ENCODE peak calls at places on chromosomes 2 and 18, in eight cellular contexts. M is adrenal gland, G is progenitor cell of endocrine pancreas, R is GM20000, Q is cardiac muscle cell, V is AG04449, F is A673, B is fibroblast of lung. H is an unnamed sample.

GRCh38 chr2:174145827-174146226 is 102.5 kb downstream of the OLA1 start:
- DNase-seq in M (no peak), G (no peak), R (no peak), Q (peak), V (no peak), F (peak), B (peak), H (no peak)

GRCh38 chr2:232791518-232791917 is 15.2 kb upstream of the KCNJ13 start:
- DNase-seq in M (no peak), G (no peak), R (no peak), Q (no peak), V (no peak), F (no peak), B (no peak), H (no peak)

GRCh38 chr2:102304268-102304667 is 7.1 kb upstream of the IL1RL1 start:
- DNase-seq in M (no peak), G (no peak), R (no peak), Q (no peak), V (no peak), F (no peak), B (peak), H (no peak)

GRCh38 chr2:96095116-96095636 is 21.2 kb downstream of the ADRA2B start:
- DNase-seq in M (no peak), G (no peak), R (no peak), Q (no peak), V (no peak), F (no peak), B (no peak), H (no peak)

GRCh38 chr2:102253753-102254150 is 57.6 kb upstream of the IL1RL1 start:
- DNase-seq in M (no peak), G (no peak), R (no peak), Q (no peak), V (no peak), F (no peak), B (peak), H (no peak)

GRCh38 chr2:158753561-158754302 is 41.4 kb upstream of the DAPL1 start:
- DNase-seq in M (peak), G (peak), R (peak), Q (peak), V (peak), F (peak), B (peak), H (peak)

GRCh38 chr2:11996618-11997017 is 250.2 kb downstream of the LPIN1 start:
- DNase-seq in M (no peak), G (no peak), R (no peak), Q (no peak), V (no peak), F (no peak), B (peak), H (peak)

GRCh38 chr2:184730288-184730687 is 132.0 kb downstream of the ZNF804A start:
- DNase-seq in M (no peak), G (no peak), R (no peak), Q (no peak), V (no peak), F (no peak), B (no peak), H (no peak)

GRCh38 chr2:43400508-43400907 is 174.1 kb upstream of the ZFP36L2 start:
- DNase-seq in M (no peak), G (no peak), R (no peak), Q (no peak), V (no peak), F (no peak), B (peak), H (no peak)

GRCh38 chr18:56562479-56562878 is 75.9 kb downstream of the TXNL1 start:
- DNase-seq in M (no peak), G (no peak), R (no peak), Q (no peak), V (no peak), F (no peak), B (no peak), H (no peak)

GRCh38 chr18:56565596-56566355 is 72.6 kb downstream of the TXNL1 start:
- DNase-seq in M (no peak), G (no peak), R (no peak), Q (no peak), V (peak), F (no peak), B (peak), H (peak)

GRCh38 chr18:56560992-56561391 is 77.4 kb downstream of the TXNL1 start:
- DNase-seq in M (no peak), G (no peak), R (no peak), Q (no peak), V (no peak), F (no peak), B (no peak), H (no peak)

GRCh38 chr18:56565059-56565458 is 73.3 kb downstream of the TXNL1 start:
- DNase-seq in M (no peak), G (no peak), R (no peak), Q (no peak), V (no peak), F (no peak), B (no peak), H (no peak)

GRCh38 chr18:56563568-56563967 is 74.8 kb downstream of the TXNL1 start:
- DNase-seq in M (no peak), G (no peak), R (no peak), Q (peak), V (no peak), F (no peak), B (no peak), H (no peak)
- TF ChIP-seq CTCF in M (no peak), G (peak), R (peak), Q (no peak), V (peak), F (peak), B (no peak), H (peak)

DNA sequence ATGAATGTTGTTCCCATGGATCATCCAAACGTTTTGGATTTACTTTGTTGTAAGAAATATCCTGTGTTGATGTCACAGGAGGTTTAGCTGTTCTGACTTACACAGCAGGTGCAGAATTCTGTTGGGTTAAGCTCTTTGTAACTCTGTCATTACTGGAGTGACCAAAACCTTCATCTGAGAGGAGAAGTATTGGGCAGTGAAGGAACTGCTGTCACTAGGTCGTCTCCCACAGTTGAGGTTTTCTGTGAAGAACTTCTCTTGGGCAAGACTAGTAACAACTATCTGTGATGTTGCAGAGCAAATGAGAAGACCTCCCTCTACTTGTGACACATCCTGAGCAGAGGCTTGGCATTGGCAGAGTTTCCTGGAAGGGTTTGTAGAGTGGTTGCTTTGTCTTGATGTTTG is 2.9 kb downstream of the SPTBN1 start:
- DNase-seq in M (no peak), G (no peak), R (no peak), Q (no peak), V (no peak), F (peak), B (peak), H (peak)
- TF ChIP-seq CTCF in M (no peak), G (no peak), R (no peak), Q (no peak), V (no peak), F (no peak), B (no peak), H (no peak)

DNA sequence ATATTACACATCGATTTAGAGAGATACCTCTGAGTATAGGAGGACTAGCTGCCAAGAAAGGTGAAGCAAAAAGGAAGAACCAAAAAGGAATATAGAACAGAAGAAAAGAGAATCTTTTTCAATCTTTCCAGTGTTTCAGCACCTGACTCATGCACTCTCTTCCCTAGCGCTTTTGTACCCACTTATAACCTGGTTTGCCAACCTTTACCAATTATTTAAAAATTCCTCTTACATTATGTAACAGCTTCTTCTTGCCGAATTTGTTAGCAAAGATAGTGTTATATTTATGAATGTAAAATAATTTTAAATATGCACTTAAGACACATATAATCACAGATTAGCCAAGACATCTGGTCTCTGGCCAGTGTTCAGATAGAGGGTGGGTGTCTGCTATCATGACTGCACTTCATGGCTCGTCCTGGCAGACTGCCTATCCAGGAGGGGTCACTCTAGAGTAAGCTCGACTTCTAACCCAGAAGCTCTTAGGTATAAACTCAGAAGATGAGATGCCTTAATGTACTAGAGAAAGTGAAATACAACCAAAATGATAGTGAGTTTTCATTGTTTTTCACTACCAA is 122.9 kb downstream of the ATAD2B start:
- DNase-seq in M (no peak), G (no peak), R (no peak), Q (peak), V (no peak), F (peak), B (peak), H (peak)
- TF ChIP-seq CTCF in M (no peak), G (peak), R (no peak), Q (peak), V (no peak), F (peak), B (no peak), H (peak)

DNA sequence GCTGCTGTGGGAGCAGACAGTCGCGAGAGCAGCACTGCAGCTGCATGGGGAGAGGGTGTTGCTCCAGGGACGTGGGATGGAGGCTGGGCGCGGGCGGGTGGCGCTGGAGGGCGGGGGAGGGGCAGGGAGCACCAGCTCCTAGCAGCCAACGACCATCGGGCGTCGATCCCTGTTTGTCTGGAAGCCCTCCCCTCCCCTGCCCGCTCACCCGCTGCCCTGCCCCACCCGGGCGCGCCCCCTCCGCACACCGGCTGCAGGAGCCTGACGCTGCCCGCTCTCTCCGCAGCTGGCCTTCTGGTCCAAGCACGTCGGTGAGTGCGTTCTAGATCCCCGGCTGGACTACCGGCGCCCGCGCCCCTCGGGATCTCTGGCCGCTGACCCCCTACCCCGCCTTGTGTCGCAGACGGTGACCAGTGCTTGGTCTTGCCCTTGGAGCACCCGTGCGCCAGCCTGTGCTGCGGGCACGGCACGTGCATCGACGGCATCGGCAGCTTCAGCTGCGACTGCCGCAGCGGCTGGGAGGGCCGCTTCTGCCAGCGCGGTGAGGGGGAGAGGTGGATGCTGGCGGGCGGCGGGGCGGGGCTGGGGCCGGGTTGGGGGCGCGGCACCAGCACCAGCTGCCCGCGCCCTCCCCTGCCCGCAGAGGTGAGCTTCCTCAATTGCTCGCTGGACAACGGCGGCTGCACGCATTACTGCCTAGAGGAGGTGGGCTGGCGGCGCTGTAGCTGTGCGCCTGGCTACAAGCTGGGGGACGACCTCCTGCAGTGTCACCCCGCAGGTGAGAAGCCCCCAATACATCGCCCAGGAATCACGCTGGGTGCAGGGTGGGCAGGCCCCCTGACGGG is 4.6 kb downstream of the PROC start:
- DNase-seq in M (no peak), G (peak), R (peak), Q (peak), V (no peak), F (peak), B (no peak), H (no peak)
- TF ChIP-seq CTCF in M (no peak), G (no peak), R (no peak), Q (no peak), V (no peak), F (no peak), B (no peak), H (no peak)

DNA sequence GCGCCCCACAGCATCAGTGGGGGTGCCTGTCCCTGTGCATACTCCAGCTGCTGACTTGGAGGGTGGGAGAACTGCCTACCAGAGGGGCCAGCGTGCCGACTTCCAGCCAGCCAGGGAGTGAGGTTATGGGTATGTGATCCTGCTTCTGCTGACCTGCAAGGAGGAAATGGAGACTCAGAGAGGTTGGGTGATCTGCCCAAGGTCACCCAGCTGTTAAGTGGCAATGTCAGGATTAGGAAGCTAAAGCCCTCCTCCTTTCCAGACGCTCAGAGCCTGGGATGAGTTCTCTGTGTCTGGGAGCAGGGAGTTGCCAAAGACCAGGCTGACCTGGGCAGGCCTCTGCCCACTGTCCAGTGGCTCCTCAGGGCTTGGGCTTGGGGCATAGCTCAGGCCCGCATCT is 169.6 kb downstream of the GLI2 start:
- DNase-seq in M (no peak), G (no peak), R (no peak), Q (no peak), V (no peak), F (no peak), B (no peak), H (no peak)
- TF ChIP-seq CTCF in M (no peak), G (no peak), R (no peak), Q (no peak), V (no peak), F (no peak), B (no peak), H (no peak)

GRCh38 chr2:155810411-155810810 is 522.1 kb downstream of the NR4A2 start:
- DNase-seq in M (no peak), G (no peak), R (no peak), Q (no peak), V (no peak), F (no peak), B (no peak), H (no peak)

GRCh38 chr2:155815275-155815674 is 517.2 kb downstream of the NR4A2 start:
- DNase-seq in M (no peak), G (no peak), R (no peak), Q (no peak), V (no peak), F (no peak), B (no peak), H (no peak)

DNA sequence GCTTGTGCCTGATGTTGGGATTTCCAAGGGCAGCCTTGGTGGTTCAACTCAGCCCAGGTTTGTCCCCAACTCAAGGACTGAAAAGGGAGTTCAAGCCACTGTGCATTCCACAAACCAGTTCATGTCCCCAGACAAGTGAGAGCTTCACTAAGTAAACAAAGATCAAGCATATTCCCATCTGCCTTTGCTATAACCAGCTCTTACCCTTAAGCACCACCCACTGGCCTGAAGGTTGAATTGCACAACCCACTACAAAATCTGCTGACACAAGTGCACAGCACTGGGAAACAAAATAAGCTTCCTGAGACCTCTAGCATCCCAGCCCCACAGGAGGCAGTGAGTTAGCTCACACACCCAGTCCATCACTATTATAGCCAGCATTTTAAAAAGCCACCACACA is 516.7 kb downstream of the NR4A2 start:
- DNase-seq in M (peak), G (no peak), R (peak), Q (peak), V (no peak), F (peak), B (no peak), H (no peak)
- TF ChIP-seq CTCF in M (no peak), G (peak), R (peak), Q (no peak), V (no peak), F (peak), B (no peak), H (no peak)

H was measured in HFFc6.